ENCODE peak calls at places on chromosomes 7 and 10, in six cellular contexts. X is transverse colon, Q is PC-9, U is A673, V is body of pancreas, F is tibial artery. B is an unnamed sample. For H3K36me3, the result is how much of the 10 kb centered on the place peaks cover.

GRCh38 chr7:147547252-147547897 is 1043.2 kb upstream of the C7orf33 start:
- DNase-seq in X (peak), Q (no peak), U (peak), V (peak), F (no peak), B (peak)

GRCh38 chr10:84427903-84428650 is 99.7 kb downstream of the CCSER2 start:
- DNase-seq in X (no peak), Q (no peak), U (no peak), V (no peak), F (no peak), B (no peak)

GRCh38 chr10:24262929-24263653 is 54.2 kb downstream of the KIAA1217 start:
- DNase-seq in X (no peak), Q (no peak), U (no peak), V (peak), F (peak), B (no peak)

GRCh38 chr10:96272256-96272985 is 1.1 kb upstream of the BLNK start:
- DNase-seq in X (no peak), Q (no peak), U (no peak), V (no peak), F (no peak), B (no peak)

GRCh38 chr7:76301000-76301399 is 1.5 kb upstream of the HSPB1 start:
- DNase-seq in X (no peak), Q (no peak), U (no peak), V (no peak), F (no peak), B (no peak)

GRCh38 chr10:72126184-72126871 is 38.0 kb upstream of the SPOCK2 start:
- DNase-seq in X (no peak), Q (no peak), U (peak), V (no peak), F (no peak), B (no peak)

GRCh38 chr10:82564353-82565218 is 689.6 kb downstream of the NRG3 start:
- DNase-seq in X (no peak), Q (peak), U (no peak), V (no peak), F (no peak), B (no peak)

GRCh38 chr7:120337308-120337907 is 64.4 kb downstream of the KCND2 start:
- DNase-seq in X (no peak), Q (no peak), U (peak), V (no peak), F (no peak), B (peak)

GRCh38 chr7:64881461-64882287 is 21.4 kb upstream of the ZNF273 start:
- DNase-seq in X (no peak), Q (no peak), U (no peak), V (no peak), F (no peak), B (no peak)

GRCh38 chr10:103278424-103278823 is 1.5 kb downstream of the INA start:
- DNase-seq in X (no peak), Q (no peak), U (no peak), V (no peak), F (no peak), B (no peak)

GRCh38 chr10:131961777-131962450 is 19.8 kb downstream of the BNIP3 start:
- DNase-seq in X (no peak), Q (no peak), U (peak), V (peak), F (peak), B (no peak)

GRCh38 chr7:152579070-152579469 is 96.9 kb downstream of the XRCC2 start:
- DNase-seq in X (no peak), Q (no peak), U (no peak), V (peak), F (no peak), B (no peak)

GRCh38 chr10:92146072-92146471 is 144.8 kb downstream of the CPEB3 start:
- DNase-seq in X (no peak), Q (no peak), U (no peak), V (no peak), F (no peak), B (no peak)

GRCh38 chr7:13259908-13260307 is 572.5 kb downstream of the ARL4A start:
- DNase-seq in X (no peak), Q (peak), U (no peak), V (no peak), F (no peak), B (no peak)

GRCh38 chr10:79391231-79392019 is 44.2 kb downstream of the PPIF start:
- DNase-seq in X (peak), Q (no peak), U (no peak), V (peak), F (peak), B (no peak)

GRCh38 chr7:139620676-139621344 is 97.3 kb downstream of the CLEC2L start:
- DNase-seq in X (peak), Q (peak), U (peak), V (peak), F (no peak), B (peak)

GRCh38 chr7:45881280-45881758 is 7.0 kb upstream of the IGFBP1 start:
- DNase-seq in X (no peak), Q (peak), U (no peak), V (no peak), F (no peak), B (no peak)

GRCh38 chr7:22726849-22727792 is at the start of gene IL6:
- DNase-seq in X (peak), Q (peak), U (peak), V (peak), F (peak), B (peak)

GRCh38 chr7:17932770-17933169 is 7.5 kb downstream of the SNX13 start:
- DNase-seq in X (no peak), Q (peak), U (no peak), V (no peak), F (no peak), B (no peak)

GRCh38 chr10:102394801-102395676 is 466 bp upstream of the NFKB2 start:
- DNase-seq in X (peak), Q (peak), U (peak), V (peak), F (peak), B (peak)

GRCh38 chr10:64867501-64867962 is 1346.3 kb downstream of the REEP3 start:
- DNase-seq in X (no peak), Q (no peak), U (no peak), V (no peak), F (no peak), B (no peak)

GRCh38 chr7:1064581-1064980 is 20.2 kb downstream of the GPR146 start:
- DNase-seq in X (no peak), Q (no peak), U (no peak), V (no peak), F (no peak), B (no peak)

GRCh38 chr10:123157210-123157609 is 3.0 kb downstream of the BUB3 start:
- DNase-seq in X (no peak), Q (no peak), U (no peak), V (no peak), F (no peak), B (no peak)

GRCh38 chr7:36216063-36216684 is 63.1 kb downstream of the EEPD1 start:
- DNase-seq in X (peak), Q (no peak), U (no peak), V (peak), F (peak), B (no peak)

GRCh38 chr10:59107147-59107546 is 69.3 kb upstream of the PHYHIPL start:
- DNase-seq in X (no peak), Q (no peak), U (no peak), V (no peak), F (no peak), B (no peak)

GRCh38 chr7:100685631-100686145 is 8.4 kb downstream of the GIGYF1 start:
- DNase-seq in X (no peak), Q (no peak), U (no peak), V (no peak), F (no peak), B (no peak)

GRCh38 chr7:404782-405488 is 114.7 kb downstream of the PDGFA start:
- DNase-seq in X (no peak), Q (no peak), U (no peak), V (no peak), F (no peak), B (no peak)

GRCh38 chr7:101898019-101898575 is 80.7 kb downstream of the CUX1 start:
- DNase-seq in X (no peak), Q (no peak), U (peak), V (no peak), F (no peak), B (no peak)

GRCh38 chr7:142855756-142856564 is 1.1 kb downstream of the EPHB6 start:
- DNase-seq in X (peak), Q (peak), U (no peak), V (peak), F (peak), B (no peak)

GRCh38 chr7:13159467-13160184 is 472.2 kb downstream of the ARL4A start:
- DNase-seq in X (no peak), Q (no peak), U (no peak), V (no peak), F (no peak), B (no peak)

GRCh38 chr10:49744091-49744685 is 17.9 kb downstream of the OGDHL start:
- DNase-seq in X (no peak), Q (no peak), U (no peak), V (no peak), F (no peak), B (no peak)

GRCh38 chr10:104903433-104903832 is 262.3 kb downstream of the SORCS3 start:
- DNase-seq in X (no peak), Q (no peak), U (peak), V (no peak), F (no peak), B (no peak)

GRCh38 chr10:72719941-72720592 is 28.1 kb downstream of the MCU start:
- DNase-seq in X (no peak), Q (peak), U (no peak), V (no peak), F (no peak), B (no peak)

GRCh38 chr7:11328309-11328708 is 354.6 kb downstream of the PHF14 start:
- DNase-seq in X (no peak), Q (no peak), U (no peak), V (no peak), F (no peak), B (no peak)

GRCh38 chr7:88670536-88670935 is 89.0 kb upstream of the ZNF804B start:
- DNase-seq in X (no peak), Q (no peak), U (no peak), V (no peak), F (no peak), B (no peak)

GRCh38 chr10:110415809-110416208 is 81.9 kb upstream of the DUSP5 start:
- DNase-seq in X (no peak), Q (no peak), U (no peak), V (no peak), F (no peak), B (no peak)

GRCh38 chr10:110414563-110415309 is 83.0 kb upstream of the DUSP5 start:
- DNase-seq in X (peak), Q (peak), U (no peak), V (peak), F (no peak), B (no peak)

GRCh38 chr10:110413049-110413783 is 84.5 kb upstream of the DUSP5 start:
- DNase-seq in X (no peak), Q (no peak), U (no peak), V (no peak), F (no peak), B (no peak)

GRCh38 chr10:110411047-110411410 is 86.7 kb upstream of the DUSP5 start:
- DNase-seq in X (no peak), Q (peak), U (no peak), V (no peak), F (no peak), B (no peak)

DNA sequence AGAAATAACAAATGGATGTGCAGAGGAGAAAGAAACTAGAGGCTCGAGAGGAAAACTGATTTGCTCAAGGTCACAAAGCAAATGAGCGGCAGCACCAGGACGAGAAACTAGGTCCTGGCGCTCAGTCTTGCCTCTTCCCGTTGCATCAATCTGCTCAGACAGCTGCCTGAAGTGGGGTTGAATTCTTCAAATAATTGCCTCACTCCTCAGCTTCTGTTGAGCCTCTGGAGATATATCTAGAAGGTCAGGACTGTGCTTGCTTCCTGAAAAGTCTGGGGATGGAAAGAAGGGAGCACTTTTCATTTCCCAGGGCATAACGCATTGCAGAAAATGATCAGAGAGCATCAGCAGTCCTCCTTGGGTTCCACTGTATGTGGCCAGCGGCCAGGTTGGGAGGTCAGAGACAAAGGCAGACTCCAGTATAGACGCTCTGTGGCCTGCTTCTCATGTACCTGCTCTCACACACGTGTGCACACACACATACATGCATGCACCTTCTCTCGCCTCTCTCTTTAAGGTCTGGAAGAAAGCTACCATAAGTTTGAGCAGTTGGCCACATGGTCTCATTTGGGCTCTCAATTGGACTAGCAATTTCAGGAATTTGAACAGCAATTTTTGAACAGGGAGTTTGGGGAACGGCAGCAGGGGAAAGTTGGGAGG is 83.7 kb upstream of the DUSP5 start:
- DNase-seq in X (no peak), Q (no peak), U (no peak), V (no peak), F (no peak), B (no peak)
- H3K4me3 ChIP-seq in X (no peak), Q (no peak), U (no peak), V (no peak), F (no peak), B (no peak)

GRCh38 chr10:119491941-119492340 is 50.6 kb downstream of the RGS10 start:
- DNase-seq in X (no peak), Q (no peak), U (no peak), V (no peak), F (no peak), B (no peak)
- H3K27ac ChIP-seq in X (peak), Q (no peak), U (no peak), V (no peak), F (no peak), B (no peak)

DNA sequence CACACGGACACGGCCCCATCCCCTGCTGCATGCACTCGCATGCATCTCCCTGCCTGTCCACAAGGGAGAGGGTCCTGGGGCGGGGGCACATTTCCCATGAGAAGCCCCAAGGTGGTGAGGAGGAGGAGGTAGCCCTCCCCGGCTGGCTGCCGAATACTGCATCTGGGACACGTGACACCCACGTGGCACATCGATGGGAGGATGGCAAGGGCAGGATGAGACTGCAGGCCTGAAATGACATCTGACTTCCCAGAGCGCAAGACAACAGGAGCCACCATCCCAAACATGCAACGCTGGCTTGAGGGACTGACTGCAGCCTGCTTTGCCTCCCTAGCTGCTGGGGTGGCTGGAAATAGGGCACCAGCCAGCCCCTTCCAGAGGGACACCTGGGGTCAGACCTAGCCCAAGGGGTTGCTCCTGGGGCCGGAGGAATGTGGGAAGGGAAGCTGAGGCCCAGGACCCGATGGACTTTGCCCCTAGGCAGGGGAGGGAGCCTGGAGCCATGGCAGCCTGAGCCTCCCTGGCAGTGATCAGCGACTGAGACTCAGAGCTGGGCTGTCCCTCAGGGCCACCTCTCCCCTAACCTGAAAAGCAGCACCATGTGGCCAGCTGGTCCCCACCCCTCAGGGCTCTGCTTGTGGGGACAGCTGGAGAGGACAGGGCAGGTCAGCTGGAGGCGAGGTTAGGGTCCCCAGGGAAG is 16.1 kb downstream of the BUD23 start:
- DNase-seq in X (no peak), Q (peak), U (no peak), V (no peak), F (no peak), B (no peak)
- H3K36me3 ChIP-seq in X (under half), Q (under half), U (half or more), V (under half), F (half or more), B (under half)

GRCh38 chr10:35639651-35640311 is 2.3 kb downstream of the FZD8 start:
- DNase-seq in X (peak), Q (no peak), U (peak), V (peak), F (peak), B (no peak)
- H3K4me3 ChIP-seq in X (no peak), Q (no peak), U (peak), V (no peak), F (peak), B (no peak)

GRCh38 chr7:43872401-43873165 is 3.3 kb upstream of the MRPS24 start:
- DNase-seq in X (peak), Q (peak), U (no peak), V (no peak), F (peak), B (no peak)
- H3K27ac ChIP-seq in X (peak), Q (peak), U (no peak), V (no peak), F (peak), B (no peak)

GRCh38 chr10:68982389-68982788 is 6.2 kb upstream of the KIFBP start:
- DNase-seq in X (no peak), Q (no peak), U (no peak), V (no peak), F (no peak), B (no peak)

GRCh38 chr10:68981074-68981473 is 7.5 kb upstream of the KIFBP start:
- DNase-seq in X (no peak), Q (no peak), U (peak), V (no peak), F (no peak), B (no peak)
- H3K36me3 ChIP-seq in X (half or more), Q (half or more), U (half or more), V (under half), F (half or more), B (half or more)